ENCODE peak calls at places on chromosomes 1 and 21, in six cellular contexts. O, T, B, D, A and N are unnamed samples.

GRCh38 chr21:25535811-25536210 is 71.5 kb downstream of the MRPL39 start:
- DNase-seq in O (no peak), T (no peak), D (no peak), A (no peak), B (no peak), N (no peak)

GRCh38 chr1:220487297-220487820 is 40.6 kb upstream of the MARK1 start:
- DNase-seq in A (peak; percentile 10), B (no peak), T (peak; percentile 15), D (peak; percentile 20), O (no peak), N (no peak)

GRCh38 chr1:189606795-189607476 is 870.7 kb downstream of the BRINP3 start:
- DNase-seq in O (no peak), T (peak; percentile 92), A (no peak), B (no peak), D (peak; percentile 89), N (no peak)

GRCh38 chr1:3687509-3687908 is 35.2 kb downstream of the TP73 start:
- DNase-seq in A (no peak), B (no peak), D (no peak), O (no peak), T (no peak), N (no peak)

GRCh38 chr1:172002725-172003345 is 161.5 kb downstream of the DNM3 start:
- DNase-seq in A (peak; percentile 81), O (no peak), T (peak; percentile 69), B (no peak), D (peak; percentile 73), N (peak; percentile 3)

GRCh38 chr1:225470210-225470609 is 42.4 kb upstream of the LBR start:
- DNase-seq in T (no peak), D (no peak), B (no peak), A (no peak), O (no peak), N (no peak)

GRCh38 chr1:22288593-22289241 is 145.8 kb upstream of the WNT4 start:
- DNase-seq in O (no peak), D (no peak), B (no peak), T (no peak), A (no peak), N (no peak)

GRCh38 chr1:46152021-46152420 is 19.6 kb upstream of the PIK3R3 start:
- DNase-seq in A (peak; percentile 33), T (no peak), B (no peak), O (no peak), D (peak; percentile 88), N (no peak)

GRCh38 chr1:1310476-1311053 is 2.2 kb downstream of the PUSL1 start:
- DNase-seq in D (no peak), A (no peak), T (no peak), B (no peak), O (no peak), N (no peak)

GRCh38 chr1:42742141-42742540 is 2.1 kb upstream of the CLDN19 start:
- DNase-seq in D (no peak), O (no peak), A (no peak), T (no peak), B (no peak), N (no peak)

GRCh38 chr1:42744030-42744413 is 4.0 kb upstream of the CLDN19 start:
- DNase-seq in A (no peak), B (no peak), T (no peak), D (no peak), O (no peak), N (no peak)

GRCh38 chr1:42742617-42743301 is 2.7 kb upstream of the CLDN19 start:
- DNase-seq in A (no peak), O (no peak), T (no peak), D (no peak), B (no peak), N (no peak)

GRCh38 chr1:42741706-42742105 is 1.7 kb upstream of the CLDN19 start:
- DNase-seq in T (no peak), D (no peak), A (no peak), B (no peak), O (no peak), N (no peak)

DNA sequence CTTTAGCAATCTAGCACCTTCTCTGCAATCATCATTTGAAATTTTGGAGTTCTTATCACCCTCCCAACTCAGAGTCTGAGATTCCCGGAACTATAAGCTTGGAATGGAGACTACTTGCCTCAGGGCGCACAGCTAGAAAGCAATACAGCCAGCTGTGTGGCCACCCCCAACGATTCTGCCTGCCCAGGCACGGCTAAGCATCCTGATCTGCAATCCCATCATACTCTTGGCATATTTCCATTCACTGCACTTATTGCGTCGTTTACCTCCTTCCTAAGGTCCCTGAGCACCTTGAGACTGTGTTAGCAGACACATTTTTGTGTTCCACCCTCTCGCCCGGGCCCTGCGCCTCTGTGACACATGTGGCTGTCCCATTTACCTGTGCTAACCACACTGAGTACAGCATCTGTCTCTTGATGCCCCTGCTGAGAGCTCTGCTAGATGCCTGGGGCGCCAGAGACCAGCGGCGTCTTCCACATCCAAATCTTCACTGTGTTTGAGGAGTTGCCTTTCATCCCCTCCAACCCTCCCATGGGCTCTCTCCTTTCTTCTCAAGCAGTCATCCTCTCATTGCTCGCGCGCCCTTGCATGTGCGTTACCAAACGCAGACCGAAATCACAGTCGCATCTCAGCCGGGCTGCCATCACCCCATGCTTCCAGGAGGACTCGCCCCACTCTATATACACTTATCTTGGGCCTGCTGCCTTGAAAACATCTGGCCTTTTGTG is 3.4 kb upstream of the CLDN19 start:
- DNase-seq in T (no peak), B (no peak), D (no peak), A (no peak), O (no peak), N (no peak)
- H3K4me3 ChIP-seq in T (no peak overlapping the region), B (no peak overlapping the region), D (no peak overlapping the region), A (no peak overlapping the region), O (no peak overlapping the region), N (no peak overlapping the region)

GRCh38 chr1:213987876-213988638 is at the start of gene PROX1:
- DNase-seq in O (peak; percentile 78), B (peak; percentile 91), A (peak; percentile 57), T (peak; percentile 75), D (peak; percentile 87), N (peak; percentile 13)
- TF ChIP-seq CTCF in O (no peak), B (no peak), A (no peak), T (no peak), D (peak; percentile 11), N (no peak)

GRCh38 chr21:41768371-41769042 is 1.7 kb upstream of the RIPK4 start:
- DNase-seq in O (no peak), B (peak; percentile 88), T (peak; percentile 80), D (peak; percentile 85), A (no peak), N (no peak)
- H3K4me3 ChIP-seq in O (peak overlapping the region; percentile 46), B (no peak overlapping the region), T (peak overlapping the region; percentile 92), D (peak overlapping the region; percentile 38), A (no peak overlapping the region), N (no peak overlapping the region)

GRCh38 chr21:36499578-36500471 is 19.9 kb upstream of the CLDN14 start:
- DNase-seq in B (no peak), A (no peak), O (peak; percentile 62), T (no peak), D (no peak), N (no peak)

GRCh38 chr21:36502365-36502764 is 22.4 kb upstream of the CLDN14 start:
- DNase-seq in A (no peak), O (no peak), T (no peak), D (no peak), B (no peak), N (no peak)

GRCh38 chr21:36504067-36505058 is 24.4 kb upstream of the CLDN14 start:
- DNase-seq in O (no peak), D (peak; percentile 68), B (no peak), T (peak; percentile 44), A (peak; percentile 78), N (no peak)

GRCh38 chr21:36506482-36506881 is 26.6 kb upstream of the CLDN14 start:
- DNase-seq in A (peak; percentile 47), O (no peak), B (no peak), D (no peak), T (no peak), N (no peak)

DNA sequence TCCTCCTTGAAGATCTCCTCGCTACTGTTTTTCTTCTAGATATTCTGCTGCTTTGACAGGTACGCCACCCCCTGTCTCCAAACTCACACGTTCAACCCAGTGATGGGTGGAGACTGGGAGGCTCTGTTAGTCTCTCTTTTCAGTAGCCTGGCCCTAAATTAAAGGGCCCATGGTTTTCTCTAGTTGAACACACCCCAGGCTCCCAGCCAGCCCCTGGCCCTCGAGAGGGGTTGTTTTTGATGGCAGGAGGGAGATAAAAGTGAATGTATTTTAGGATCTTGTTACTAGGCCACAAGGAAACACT is 21.6 kb upstream of the CLDN14 start:
- DNase-seq in B (no peak), T (no peak), A (no peak), O (no peak), D (no peak), N (no peak)
- TF ChIP-seq CTCF in B (no peak), T (no peak), A (no peak), O (no peak), D (no peak), N (no peak)

GRCh38 chr21:39373634-39374033 is 24.7 kb upstream of the HMGN1 start:
- DNase-seq in T (peak; percentile 56), O (no peak), D (peak; percentile 47), A (peak; percentile 53), B (no peak), N (no peak)
- H3K4me3 ChIP-seq in T (no peak overlapping the region), O (no peak overlapping the region), D (no peak overlapping the region), A (no peak overlapping the region), B (no peak overlapping the region), N (no peak overlapping the region)

DNA sequence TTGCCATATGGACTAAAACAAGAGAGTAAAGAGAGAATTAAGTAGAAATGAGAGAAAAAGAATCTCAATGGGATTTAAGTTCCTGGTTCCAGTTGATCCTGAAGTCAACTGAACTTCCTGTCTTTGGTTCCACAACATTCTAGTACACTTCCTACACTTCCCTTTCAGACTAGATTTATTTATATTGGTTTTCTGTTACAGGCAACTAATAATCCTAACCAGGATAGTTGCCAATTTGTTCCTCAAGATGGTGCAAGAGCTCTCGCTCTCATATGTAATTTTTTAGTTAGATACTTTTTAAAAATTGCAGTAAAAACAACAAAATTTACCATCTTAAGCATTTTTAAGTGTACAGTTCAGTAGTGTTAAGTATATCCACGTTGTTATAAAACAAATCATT is 28.8 kb upstream of the TRIM45 start:
- DNase-seq in D (peak; percentile 60), O (no peak), A (no peak), T (no peak), B (no peak), N (no peak)
- TF ChIP-seq CTCF in D (peak; percentile 19), O (no peak), A (no peak), T (no peak), B (no peak), N (no peak)

GRCh38 chr1:100279954-100280682 is 14.1 kb downstream of the RTCA start:
- DNase-seq in A (no peak), B (no peak), O (no peak), T (no peak), D (no peak), N (no peak)
- H3K4me3 ChIP-seq in A (no peak overlapping the region), B (no peak overlapping the region), O (no peak overlapping the region), T (no peak overlapping the region), D (no peak overlapping the region), N (no peak overlapping the region)

DNA sequence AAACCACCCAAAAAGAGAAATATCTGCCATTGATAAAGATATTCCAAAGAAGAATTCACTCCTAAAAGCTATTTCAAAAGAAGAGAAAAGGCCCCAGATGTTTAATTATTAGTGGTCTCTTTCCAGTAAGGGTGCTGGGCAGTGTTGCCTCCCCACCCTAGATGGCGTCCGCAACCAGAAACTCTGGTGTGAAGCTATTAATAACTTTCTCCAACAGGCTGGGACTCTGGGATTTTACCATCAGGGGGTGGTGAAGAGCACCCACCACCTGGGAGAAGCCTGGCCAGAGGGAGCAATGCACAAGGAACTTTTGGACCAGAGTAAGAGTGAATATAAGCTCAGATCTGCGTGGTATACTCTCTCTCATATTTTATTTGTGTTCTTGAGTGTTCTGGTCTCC is 115.4 kb upstream of the TIAM1 start:
- DNase-seq in B (no peak), D (no peak), A (no peak), O (no peak), T (peak; percentile 44), N (no peak)
- TF ChIP-seq CTCF in B (no peak), D (no peak), A (no peak), O (no peak), T (peak; percentile 39), N (no peak)